ENCODE peak calls at places on chromosomes 11 and 22, in nine cellular contexts. T is HepG2, M is stomach, D is suprapubic skin, Z is vagina, X is thyroid gland, V is IMR-90, B is right lobe of liver, J is K562. C is an unnamed sample.

GRCh38 chr22:35568751-35569725 is 28.4 kb downstream of the RASD2 start:
- DNase-seq in T (no peak), M (peak), D (no peak), Z (no peak), X (no peak), V (peak), B (no peak), J (no peak), C (no peak)

GRCh38 chr22:30667092-30667485 is 586 bp downstream of the DUSP18 start:
- DNase-seq in T (peak), M (no peak), D (no peak), Z (no peak), X (no peak), V (no peak), B (no peak), J (no peak), C (peak)

GRCh38 chr22:42732071-42732470 is 11.4 kb upstream of the A4GALT start:
- DNase-seq in T (no peak), M (no peak), D (no peak), Z (no peak), X (no peak), V (no peak), B (no peak), J (no peak), C (no peak)

GRCh38 chr22:20571531-20572007 is 64.2 kb downstream of the MED15 start:
- DNase-seq in T (peak), M (peak), D (no peak), Z (no peak), X (no peak), V (no peak), B (no peak), J (peak), C (peak)

GRCh38 chr11:1772270-1773130 is 8.8 kb upstream of the CTSD start:
- DNase-seq in T (no peak), M (peak), D (peak), Z (no peak), X (peak), V (peak), B (peak), J (peak), C (no peak)

GRCh38 chr22:46107089-46107664 is 43.1 kb upstream of the PPARA start:
- DNase-seq in T (no peak), M (peak), D (no peak), Z (no peak), X (peak), V (no peak), B (peak), J (no peak), C (peak)

GRCh38 chr11:100624346-100624745 is 62.7 kb upstream of the ARHGAP42 start:
- DNase-seq in T (no peak), M (no peak), D (no peak), Z (no peak), X (no peak), V (peak), B (no peak), J (no peak), C (no peak)

GRCh38 chr11:61415381-61415780 is 14.4 kb downstream of the CPSF7 start:
- DNase-seq in T (no peak), M (no peak), D (no peak), Z (no peak), X (no peak), V (no peak), B (no peak), J (no peak), C (no peak)

DNA sequence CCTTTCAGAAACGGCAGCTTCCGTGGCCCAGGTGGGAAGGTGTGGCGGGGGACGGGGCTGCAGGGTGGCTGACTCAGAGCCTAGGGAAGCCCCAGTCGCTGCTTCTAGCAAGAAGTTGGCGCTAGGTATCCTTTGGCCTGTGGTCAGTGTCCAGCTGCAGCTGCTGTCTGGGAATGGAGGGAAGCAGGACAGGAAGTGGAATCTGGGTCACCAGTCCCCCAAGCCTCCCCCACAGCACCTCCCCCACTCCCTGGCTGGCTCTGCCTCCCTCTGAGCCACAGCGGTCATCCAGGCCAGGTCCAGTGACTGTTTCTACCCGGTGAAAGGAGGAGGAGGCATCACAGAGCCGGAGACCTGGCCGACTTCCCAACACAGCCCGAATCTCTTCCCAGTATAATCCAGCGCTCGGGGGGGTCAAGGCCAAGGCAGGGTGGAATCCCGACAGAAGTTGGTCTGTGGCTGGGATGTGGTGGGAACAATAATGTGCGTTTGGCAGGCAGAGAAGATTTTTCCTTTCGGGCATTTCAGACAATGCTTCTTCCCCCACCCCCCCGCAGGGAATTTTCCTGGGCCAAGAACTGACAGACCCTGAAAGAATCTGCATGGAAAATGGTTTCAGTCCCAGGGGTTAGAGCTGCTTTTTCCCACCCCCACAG is 45.1 kb downstream of the C11orf96 start:
- DNase-seq in T (no peak), M (peak), D (peak), Z (no peak), X (peak), V (peak), B (peak), J (no peak), C (peak)
- H3K27ac ChIP-seq in T (no peak), M (peak), D (peak), Z (peak), X (peak), V (no peak), B (peak), J (no peak), C (no peak)

DNA sequence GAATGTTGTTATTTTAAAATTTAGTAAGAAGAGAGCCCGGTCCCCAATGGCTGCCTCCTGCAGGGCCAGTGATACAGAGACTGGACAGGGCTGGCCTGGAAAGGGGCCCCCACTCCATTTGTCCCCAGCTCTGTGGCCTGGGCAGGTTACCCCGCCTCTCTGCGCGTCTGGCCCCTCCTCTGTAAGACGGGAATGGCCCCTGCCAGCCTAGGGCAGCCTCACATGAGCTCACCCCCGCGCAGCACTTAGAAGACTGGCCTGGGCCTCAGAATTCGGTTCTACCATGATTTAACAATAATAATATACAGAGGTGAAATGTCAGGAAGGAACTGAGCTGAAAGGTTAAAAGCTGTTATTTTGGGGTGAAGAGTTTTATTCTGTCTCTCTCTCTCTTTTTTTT is 1.3 kb downstream of the APOBEC3G start:
- DNase-seq in T (no peak), M (no peak), D (no peak), Z (no peak), X (no peak), V (no peak), B (no peak), J (no peak), C (no peak)
- H3K4me3 ChIP-seq in T (no peak), M (no peak), D (no peak), Z (no peak), X (no peak), V (no peak), B (no peak), J (no peak), C (no peak)

GRCh38 chr22:21698430-21699329 is 32.9 kb downstream of the PPIL2 start:
- DNase-seq in T (no peak), M (no peak), D (no peak), Z (no peak), X (peak), V (no peak), B (no peak), J (no peak), C (no peak)
- TF ChIP-seq POLR2A in T (no peak), M (no peak), D (no peak), Z (no peak), X (no peak), V (no peak), B (no peak), J (no peak), C (no peak)

DNA sequence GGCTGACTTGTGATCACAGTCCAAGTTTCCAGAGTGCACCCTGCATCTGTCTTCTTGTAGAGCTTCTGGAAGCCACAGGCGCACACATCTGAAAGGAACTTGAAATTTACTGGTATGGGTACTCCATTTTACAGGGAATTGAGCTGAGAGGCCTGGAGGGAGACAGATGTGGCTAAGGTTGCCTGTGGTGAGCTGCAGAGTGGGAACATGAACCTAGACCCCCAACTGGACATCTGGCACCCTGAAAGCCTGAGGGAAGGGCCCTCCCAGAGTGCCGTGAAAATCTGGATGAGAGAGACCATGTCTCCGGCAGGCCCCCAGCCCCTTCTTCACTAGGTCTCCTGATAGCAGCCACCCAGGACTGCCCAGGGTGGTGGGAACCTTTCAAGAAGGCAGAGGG is 22.6 kb upstream of the SOX10 start:
- DNase-seq in T (no peak), M (no peak), D (no peak), Z (no peak), X (no peak), V (no peak), B (no peak), J (no peak), C (no peak)
- H3K27ac ChIP-seq in T (no peak), M (no peak), D (no peak), Z (no peak), X (no peak), V (no peak), B (no peak), J (no peak), C (no peak)

C was measured in body of pancreas.